ENCODE peak calls at places on chromosome X, in eight cellular contexts. One of them, this sample, is unnamed.

GRCh38 chrX:34629572-34629971 is 27.5 kb downstream of the TMEM47 start:
- DNase-seq in cerebellar nuclear complex: no peak
- DNase-seq in skeletal muscle cell: no peak
- DNase-seq in G401: no peak
- DNase-seq in stimulated activated CD8-positive, alpha-beta memory T cell treated with anti-CD3 and anti-CD28 coated beads, Interleukin-7, amount 100 ng/mL, for 1 hour: no peak
- DNase-seq in ACHN: peak
- DNase-seq in stimulated activated CD4-positive, alpha-beta T cell treated with anti-CD3 and anti-CD28 coated beads, Interleukin-2, amount 100 ng/mL, for 48 hours: no peak
- DNase-seq in iris pigment epithelial cell: no peak
- DNase-seq in this sample: no peak

GRCh38 chrX:72349190-72349589 is 43.5 kb upstream of the CITED1 start:
- DNase-seq in cerebellar nuclear complex: no peak
- DNase-seq in skeletal muscle cell: no peak
- DNase-seq in G401: no peak
- DNase-seq in stimulated activated CD8-positive, alpha-beta memory T cell treated with anti-CD3 and anti-CD28 coated beads, Interleukin-7, amount 100 ng/mL, for 1 hour: no peak
- DNase-seq in ACHN: no peak
- DNase-seq in stimulated activated CD4-positive, alpha-beta T cell treated with anti-CD3 and anti-CD28 coated beads, Interleukin-2, amount 100 ng/mL, for 48 hours: peak
- DNase-seq in iris pigment epithelial cell: no peak
- DNase-seq in this sample: peak

GRCh38 chrX:143296521-143296920 is 220.8 kb downstream of the SPANXN3 start:
- DNase-seq in cerebellar nuclear complex: no peak
- DNase-seq in skeletal muscle cell: no peak
- DNase-seq in G401: no peak
- DNase-seq in stimulated activated CD8-positive, alpha-beta memory T cell treated with anti-CD3 and anti-CD28 coated beads, Interleukin-7, amount 100 ng/mL, for 1 hour: no peak
- DNase-seq in ACHN: no peak
- DNase-seq in stimulated activated CD4-positive, alpha-beta T cell treated with anti-CD3 and anti-CD28 coated beads, Interleukin-2, amount 100 ng/mL, for 48 hours: no peak
- DNase-seq in iris pigment epithelial cell: no peak
- DNase-seq in this sample: no peak

GRCh38 chrX:119189586-119189985 is 46.5 kb upstream of the PGRMC1 start:
- DNase-seq in cerebellar nuclear complex: no peak
- DNase-seq in skeletal muscle cell: peak
- DNase-seq in G401: peak
- DNase-seq in stimulated activated CD8-positive, alpha-beta memory T cell treated with anti-CD3 and anti-CD28 coated beads, Interleukin-7, amount 100 ng/mL, for 1 hour: no peak
- DNase-seq in ACHN: no peak
- DNase-seq in stimulated activated CD4-positive, alpha-beta T cell treated with anti-CD3 and anti-CD28 coated beads, Interleukin-2, amount 100 ng/mL, for 48 hours: no peak
- DNase-seq in iris pigment epithelial cell: no peak
- DNase-seq in this sample: no peak

GRCh38 chrX:47587906-47588735 is 5.9 kb downstream of the TIMP1 start:
- DNase-seq in cerebellar nuclear complex: no peak
- DNase-seq in skeletal muscle cell: no peak
- DNase-seq in G401: peak
- DNase-seq in stimulated activated CD8-positive, alpha-beta memory T cell treated with anti-CD3 and anti-CD28 coated beads, Interleukin-7, amount 100 ng/mL, for 1 hour: no peak
- DNase-seq in ACHN: no peak
- DNase-seq in stimulated activated CD4-positive, alpha-beta T cell treated with anti-CD3 and anti-CD28 coated beads, Interleukin-2, amount 100 ng/mL, for 48 hours: no peak
- DNase-seq in iris pigment epithelial cell: peak
- DNase-seq in this sample: no peak

GRCh38 chrX:51825432-51825831 is 68.0 kb upstream of the MAGED1 start:
- DNase-seq in cerebellar nuclear complex: no peak
- DNase-seq in skeletal muscle cell: peak
- DNase-seq in G401: no peak
- DNase-seq in stimulated activated CD8-positive, alpha-beta memory T cell treated with anti-CD3 and anti-CD28 coated beads, Interleukin-7, amount 100 ng/mL, for 1 hour: no peak
- DNase-seq in ACHN: no peak
- DNase-seq in stimulated activated CD4-positive, alpha-beta T cell treated with anti-CD3 and anti-CD28 coated beads, Interleukin-2, amount 100 ng/mL, for 48 hours: no peak
- DNase-seq in iris pigment epithelial cell: peak
- DNase-seq in this sample: no peak

GRCh38 chrX:112789931-112790330 is 50.7 kb downstream of the AMOT start:
- DNase-seq in cerebellar nuclear complex: no peak
- DNase-seq in skeletal muscle cell: no peak
- DNase-seq in G401: no peak
- DNase-seq in stimulated activated CD8-positive, alpha-beta memory T cell treated with anti-CD3 and anti-CD28 coated beads, Interleukin-7, amount 100 ng/mL, for 1 hour: no peak
- DNase-seq in ACHN: no peak
- DNase-seq in stimulated activated CD4-positive, alpha-beta T cell treated with anti-CD3 and anti-CD28 coated beads, Interleukin-2, amount 100 ng/mL, for 48 hours: no peak
- DNase-seq in iris pigment epithelial cell: no peak
- DNase-seq in this sample: no peak

GRCh38 chrX:31459361-31459760 is 387.5 kb upstream of the FTHL17 start:
- DNase-seq in cerebellar nuclear complex: no peak
- DNase-seq in skeletal muscle cell: no peak
- DNase-seq in G401: no peak
- DNase-seq in stimulated activated CD8-positive, alpha-beta memory T cell treated with anti-CD3 and anti-CD28 coated beads, Interleukin-7, amount 100 ng/mL, for 1 hour: no peak
- DNase-seq in ACHN: no peak
- DNase-seq in stimulated activated CD4-positive, alpha-beta T cell treated with anti-CD3 and anti-CD28 coated beads, Interleukin-2, amount 100 ng/mL, for 48 hours: no peak
- DNase-seq in iris pigment epithelial cell: peak
- DNase-seq in this sample: no peak

GRCh38 chrX:76253432-76253831 is 80.6 kb downstream of the PBDC1 start:
- DNase-seq in cerebellar nuclear complex: no peak
- DNase-seq in skeletal muscle cell: peak
- DNase-seq in G401: peak
- DNase-seq in stimulated activated CD8-positive, alpha-beta memory T cell treated with anti-CD3 and anti-CD28 coated beads, Interleukin-7, amount 100 ng/mL, for 1 hour: peak
- DNase-seq in ACHN: peak
- DNase-seq in stimulated activated CD4-positive, alpha-beta T cell treated with anti-CD3 and anti-CD28 coated beads, Interleukin-2, amount 100 ng/mL, for 48 hours: peak
- DNase-seq in iris pigment epithelial cell: peak
- DNase-seq in this sample: peak

GRCh38 chrX:12013220-12013619 is 125.1 kb upstream of the FRMPD4 start:
- DNase-seq in cerebellar nuclear complex: no peak
- DNase-seq in skeletal muscle cell: peak
- DNase-seq in G401: no peak
- DNase-seq in stimulated activated CD8-positive, alpha-beta memory T cell treated with anti-CD3 and anti-CD28 coated beads, Interleukin-7, amount 100 ng/mL, for 1 hour: no peak
- DNase-seq in ACHN: peak
- DNase-seq in stimulated activated CD4-positive, alpha-beta T cell treated with anti-CD3 and anti-CD28 coated beads, Interleukin-2, amount 100 ng/mL, for 48 hours: no peak
- DNase-seq in iris pigment epithelial cell: peak
- DNase-seq in this sample: no peak

GRCh38 chrX:38754102-38754790 is 47.0 kb upstream of the MID1IP1 start:
- DNase-seq in cerebellar nuclear complex: no peak
- DNase-seq in skeletal muscle cell: peak
- DNase-seq in G401: peak
- DNase-seq in stimulated activated CD8-positive, alpha-beta memory T cell treated with anti-CD3 and anti-CD28 coated beads, Interleukin-7, amount 100 ng/mL, for 1 hour: no peak
- DNase-seq in ACHN: peak
- DNase-seq in stimulated activated CD4-positive, alpha-beta T cell treated with anti-CD3 and anti-CD28 coated beads, Interleukin-2, amount 100 ng/mL, for 48 hours: peak
- DNase-seq in iris pigment epithelial cell: peak
- DNase-seq in this sample: peak

GRCh38 chrX:9234315-9234714 is 200.4 kb upstream of the FAM9B start:
- DNase-seq in cerebellar nuclear complex: no peak
- DNase-seq in skeletal muscle cell: no peak
- DNase-seq in G401: no peak
- DNase-seq in stimulated activated CD8-positive, alpha-beta memory T cell treated with anti-CD3 and anti-CD28 coated beads, Interleukin-7, amount 100 ng/mL, for 1 hour: no peak
- DNase-seq in ACHN: no peak
- DNase-seq in stimulated activated CD4-positive, alpha-beta T cell treated with anti-CD3 and anti-CD28 coated beads, Interleukin-2, amount 100 ng/mL, for 48 hours: no peak
- DNase-seq in iris pigment epithelial cell: no peak
- DNase-seq in this sample: no peak

GRCh38 chrX:94058728-94059382 is 384.8 kb downstream of the FAM133A start:
- DNase-seq in cerebellar nuclear complex: no peak
- DNase-seq in skeletal muscle cell: no peak
- DNase-seq in G401: peak
- DNase-seq in stimulated activated CD8-positive, alpha-beta memory T cell treated with anti-CD3 and anti-CD28 coated beads, Interleukin-7, amount 100 ng/mL, for 1 hour: no peak
- DNase-seq in ACHN: peak
- DNase-seq in stimulated activated CD4-positive, alpha-beta T cell treated with anti-CD3 and anti-CD28 coated beads, Interleukin-2, amount 100 ng/mL, for 48 hours: no peak
- DNase-seq in iris pigment epithelial cell: peak
- DNase-seq in this sample: peak

GRCh38 chrX:41167888-41168287 is 82.6 kb downstream of the USP9X start:
- DNase-seq in cerebellar nuclear complex: no peak
- DNase-seq in skeletal muscle cell: no peak
- DNase-seq in G401: no peak
- DNase-seq in stimulated activated CD8-positive, alpha-beta memory T cell treated with anti-CD3 and anti-CD28 coated beads, Interleukin-7, amount 100 ng/mL, for 1 hour: no peak
- DNase-seq in ACHN: no peak
- DNase-seq in stimulated activated CD4-positive, alpha-beta T cell treated with anti-CD3 and anti-CD28 coated beads, Interleukin-2, amount 100 ng/mL, for 48 hours: no peak
- DNase-seq in iris pigment epithelial cell: peak
- DNase-seq in this sample: no peak

GRCh38 chrX:154294791-154295580 is at the start of gene TEX28:
- DNase-seq in cerebellar nuclear complex: no peak
- DNase-seq in skeletal muscle cell: no peak
- DNase-seq in G401: no peak
- DNase-seq in stimulated activated CD8-positive, alpha-beta memory T cell treated with anti-CD3 and anti-CD28 coated beads, Interleukin-7, amount 100 ng/mL, for 1 hour: no peak
- DNase-seq in ACHN: no peak
- DNase-seq in stimulated activated CD4-positive, alpha-beta T cell treated with anti-CD3 and anti-CD28 coated beads, Interleukin-2, amount 100 ng/mL, for 48 hours: no peak
- DNase-seq in iris pigment epithelial cell: no peak
- DNase-seq in this sample: no peak

GRCh38 chrX:48468693-48469691 is 1.1 kb downstream of the SLC38A5 start:
- DNase-seq in cerebellar nuclear complex: no peak
- DNase-seq in skeletal muscle cell: no peak
- DNase-seq in G401: no peak
- DNase-seq in stimulated activated CD8-positive, alpha-beta memory T cell treated with anti-CD3 and anti-CD28 coated beads, Interleukin-7, amount 100 ng/mL, for 1 hour: no peak
- DNase-seq in ACHN: no peak
- DNase-seq in stimulated activated CD4-positive, alpha-beta T cell treated with anti-CD3 and anti-CD28 coated beads, Interleukin-2, amount 100 ng/mL, for 48 hours: peak
- DNase-seq in iris pigment epithelial cell: no peak
- DNase-seq in this sample: peak

GRCh38 chrX:20729421-20729820 is 462.7 kb upstream of the RPS6KA3 start:
- DNase-seq in cerebellar nuclear complex: no peak
- DNase-seq in skeletal muscle cell: peak
- DNase-seq in G401: no peak
- DNase-seq in stimulated activated CD8-positive, alpha-beta memory T cell treated with anti-CD3 and anti-CD28 coated beads, Interleukin-7, amount 100 ng/mL, for 1 hour: no peak
- DNase-seq in ACHN: no peak
- DNase-seq in stimulated activated CD4-positive, alpha-beta T cell treated with anti-CD3 and anti-CD28 coated beads, Interleukin-2, amount 100 ng/mL, for 48 hours: no peak
- DNase-seq in iris pigment epithelial cell: no peak
- DNase-seq in this sample: no peak

GRCh38 chrX:103628386-103629290 is at the start of gene TCEAL1:
- DNase-seq in cerebellar nuclear complex: no peak
- DNase-seq in skeletal muscle cell: peak
- DNase-seq in G401: peak
- DNase-seq in stimulated activated CD8-positive, alpha-beta memory T cell treated with anti-CD3 and anti-CD28 coated beads, Interleukin-7, amount 100 ng/mL, for 1 hour: no peak
- DNase-seq in ACHN: peak
- DNase-seq in stimulated activated CD4-positive, alpha-beta T cell treated with anti-CD3 and anti-CD28 coated beads, Interleukin-2, amount 100 ng/mL, for 48 hours: peak
- DNase-seq in iris pigment epithelial cell: peak
- DNase-seq in this sample: peak

GRCh38 chrX:134908235-134908834 is 82.5 kb upstream of the SMIM10 start:
- DNase-seq in cerebellar nuclear complex: no peak
- DNase-seq in skeletal muscle cell: peak
- DNase-seq in G401: no peak
- DNase-seq in stimulated activated CD8-positive, alpha-beta memory T cell treated with anti-CD3 and anti-CD28 coated beads, Interleukin-7, amount 100 ng/mL, for 1 hour: no peak
- DNase-seq in ACHN: peak
- DNase-seq in stimulated activated CD4-positive, alpha-beta T cell treated with anti-CD3 and anti-CD28 coated beads, Interleukin-2, amount 100 ng/mL, for 48 hours: no peak
- DNase-seq in iris pigment epithelial cell: peak
- DNase-seq in this sample: peak

GRCh38 chrX:14872355-14872754 is 514 bp downstream of the FANCB start:
- DNase-seq in cerebellar nuclear complex: no peak
- DNase-seq in skeletal muscle cell: no peak
- DNase-seq in G401: no peak
- DNase-seq in stimulated activated CD8-positive, alpha-beta memory T cell treated with anti-CD3 and anti-CD28 coated beads, Interleukin-7, amount 100 ng/mL, for 1 hour: no peak
- DNase-seq in ACHN: no peak
- DNase-seq in stimulated activated CD4-positive, alpha-beta T cell treated with anti-CD3 and anti-CD28 coated beads, Interleukin-2, amount 100 ng/mL, for 48 hours: no peak
- DNase-seq in iris pigment epithelial cell: no peak
- DNase-seq in this sample: peak

GRCh38 chrX:75149654-75150053 is 6.4 kb downstream of the ABCB7 start:
- DNase-seq in cerebellar nuclear complex: no peak
- DNase-seq in skeletal muscle cell: no peak
- DNase-seq in G401: no peak
- DNase-seq in stimulated activated CD8-positive, alpha-beta memory T cell treated with anti-CD3 and anti-CD28 coated beads, Interleukin-7, amount 100 ng/mL, for 1 hour: no peak
- DNase-seq in ACHN: no peak
- DNase-seq in stimulated activated CD4-positive, alpha-beta T cell treated with anti-CD3 and anti-CD28 coated beads, Interleukin-2, amount 100 ng/mL, for 48 hours: no peak
- DNase-seq in iris pigment epithelial cell: no peak
- DNase-seq in this sample: no peak

GRCh38 chrX:54043696-54044125 is 562 bp downstream of the PHF8 start:
- DNase-seq in cerebellar nuclear complex: no peak
- DNase-seq in skeletal muscle cell: no peak
- DNase-seq in G401: peak
- DNase-seq in stimulated activated CD8-positive, alpha-beta memory T cell treated with anti-CD3 and anti-CD28 coated beads, Interleukin-7, amount 100 ng/mL, for 1 hour: no peak
- DNase-seq in ACHN: peak
- DNase-seq in stimulated activated CD4-positive, alpha-beta T cell treated with anti-CD3 and anti-CD28 coated beads, Interleukin-2, amount 100 ng/mL, for 48 hours: peak
- DNase-seq in iris pigment epithelial cell: peak
- DNase-seq in this sample: no peak